ENCODE peak calls at places on chromosomes 11 and 22, in five cellular contexts. J, A, P, B and F are unnamed samples.

GRCh38 chr22:20438678-20439492 is 1.3 kb upstream of the SCARF2 start:
- DNase-seq in J (no peak), B (no peak), P (no peak), A (no peak), F (no peak)

GRCh38 chr22:17970205-17970708 is 54.1 kb downstream of the MICAL3 start:
- DNase-seq in P (no peak), B (peak), J (no peak), A (no peak), F (no peak)

GRCh38 chr11:2741377-2742131 is 41.8 kb upstream of the KCNQ1OT1 start:
- DNase-seq in B (peak), J (no peak), A (peak), P (peak), F (no peak)

GRCh38 chr11:121469910-121470309 is 17.1 kb upstream of the SORL1-AS1 start:
- DNase-seq in B (no peak), A (no peak), P (no peak), J (no peak), F (no peak)

GRCh38 chr11:75810637-75811383 is 4.2 kb upstream of the UVRAG start:
- DNase-seq in A (no peak), J (no peak), B (no peak), P (no peak), F (no peak)

GRCh38 chr22:33274214-33274828 is 216.1 kb upstream of the SYN3 start:
- DNase-seq in P (no peak), B (no peak), J (peak), A (no peak), F (peak)

GRCh38 chr11:12235549-12235944 is 125.2 kb downstream of the MICAL2 start:
- DNase-seq in P (no peak), A (no peak), B (no peak), J (no peak), F (no peak)

GRCh38 chr11:86606849-86607481 is 65.5 kb downstream of the ME3 start:
- DNase-seq in A (peak), P (peak), J (no peak), B (peak), F (no peak)

GRCh38 chr11:67352546-67353316 is 615 bp downstream of the POLD4 start:
- DNase-seq in J (no peak), A (peak), P (peak), B (no peak), F (no peak)

GRCh38 chr22:18985761-18986160 is 49.7 kb upstream of the PRODH start:
- DNase-seq in J (no peak), P (no peak), A (no peak), B (no peak), F (no peak)

GRCh38 chr11:91653091-91653754 is 571.4 kb upstream of the FAT3 start:
- DNase-seq in J (no peak), B (no peak), A (no peak), P (no peak), F (peak)

GRCh38 chr11:94046796-94047195 is 25.6 kb downstream of the HEPHL1 start:
- DNase-seq in A (peak), P (peak), J (no peak), B (no peak), F (peak)

GRCh38 chr11:45171550-45171949 is 25.1 kb downstream of the PRDM11 start:
- DNase-seq in P (no peak), A (no peak), B (no peak), J (no peak), F (no peak)

GRCh38 chr11:95508219-95508880 is 277.3 kb upstream of the SESN3 start:
- DNase-seq in P (no peak), J (no peak), A (no peak), B (no peak), F (no peak)

GRCh38 chr11:120034881-120035620 is 102.9 kb downstream of the TRIM29 start:
- DNase-seq in P (no peak), J (no peak), A (no peak), B (no peak), F (no peak)

GRCh38 chr11:104531894-104532293 is 366.4 kb downstream of the CASP12 start:
- DNase-seq in P (peak), B (no peak), A (peak), J (no peak), F (no peak)

GRCh38 chr11:102147031-102147430 is 36.8 kb downstream of the YAP1 start:
- DNase-seq in J (no peak), P (no peak), B (no peak), A (no peak), F (no peak)

GRCh38 chr11:19530505-19530904 is 182.1 kb upstream of the NAV2 start:
- DNase-seq in J (no peak), A (no peak), B (no peak), P (no peak), F (no peak)

DNA sequence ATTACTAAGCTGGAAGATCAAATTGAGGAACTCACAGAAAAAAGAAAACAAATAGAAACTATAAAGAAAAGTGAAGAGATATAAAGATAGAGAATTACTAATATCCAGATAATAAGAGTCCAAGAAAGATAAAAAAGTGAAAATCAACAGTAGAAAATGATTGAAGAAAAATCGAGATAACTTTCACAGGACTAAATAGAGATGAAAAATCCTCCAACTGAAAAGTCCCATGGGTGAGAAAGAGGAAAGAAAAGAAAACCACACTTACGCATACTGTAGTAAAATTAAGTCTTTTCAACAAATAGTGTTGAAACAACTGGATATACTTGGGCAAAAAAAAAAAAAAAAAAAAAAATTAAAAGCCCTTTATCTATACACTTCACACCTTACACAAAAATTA is 60.0 kb downstream of the ENTHD1 start:
- DNase-seq in P (no peak), B (no peak), A (no peak), J (no peak), F (no peak)
- H3K4me2 ChIP-seq in P (no peak), B (no peak), A (no peak), J (no peak), F (no peak)

GRCh38 chr11:125110996-125111340 is 458 bp downstream of the TMEM218 start:
- DNase-seq in B (no peak), J (no peak), A (no peak), P (no peak), F (no peak)
- TF ChIP-seq EZH2 in B (no peak), J (no peak), A (no peak), P (no peak), F (no peak)

DNA sequence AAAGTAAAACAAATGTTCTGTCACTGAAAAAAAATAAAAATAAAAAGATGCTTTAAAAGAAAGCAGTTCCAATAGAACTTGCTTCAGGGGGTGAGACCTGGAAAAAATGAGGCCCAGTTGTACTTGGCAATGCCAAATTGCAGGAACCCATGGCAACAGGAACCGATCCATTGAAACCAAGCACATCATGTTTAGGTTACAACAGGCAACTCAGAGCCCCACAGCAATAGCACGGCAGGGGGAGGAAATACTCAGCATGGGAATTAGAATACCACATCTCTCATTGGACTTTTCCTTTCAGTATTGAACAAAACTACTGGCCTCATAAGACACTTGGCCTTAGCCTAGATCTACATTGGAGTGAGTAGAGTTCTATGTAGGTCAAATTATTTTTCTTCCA is 84.3 kb downstream of the MSANTD4 start:
- DNase-seq in J (no peak), A (no peak), B (peak), P (no peak), F (peak)
- H3K4me2 ChIP-seq in J (no peak), A (peak), B (peak), P (peak), F (peak)

GRCh38 chr22:37805878-37806277 is 1.9 kb upstream of the GCAT start:
- DNase-seq in P (no peak), J (no peak), A (no peak), B (no peak), F (no peak)

GRCh38 chr22:37806409-37807338 is 1.1 kb upstream of the GCAT start:
- DNase-seq in B (peak), P (peak), A (no peak), J (no peak), F (peak)

GRCh38 chr22:37808294-37808657 is 542 bp downstream of the GCAT start:
- DNase-seq in A (no peak), P (no peak), J (no peak), B (peak), F (peak)

GRCh38 chr22:37809672-37810333 is 2.1 kb downstream of the GCAT start:
- DNase-seq in P (no peak), B (no peak), J (no peak), A (no peak), F (no peak)

GRCh38 chr22:37807410-37808293 is at the start of gene GCAT:
- DNase-seq in J (peak), A (peak), P (peak), B (peak), F (peak)
- TF ChIP-seq EZH2 in J (peak), A (no peak), P (no peak), B (no peak), F (no peak)

GRCh38 chr11:71927813-71928738 is at the start of gene XNDC1N:
- DNase-seq in P (peak), J (no peak), B (peak), A (peak), F (no peak)

GRCh38 chr11:71931245-71931602 is 2.4 kb downstream of the RNF121 start:
- DNase-seq in B (peak), P (no peak), A (no peak), J (no peak), F (no peak)

GRCh38 chr11:71930556-71931244 is 1.9 kb downstream of the RNF121 start:
- DNase-seq in A (peak), B (no peak), P (no peak), J (no peak), F (no peak)

GRCh38 chr11:71929491-71929890 is 645 bp downstream of the RNF121 start:
- DNase-seq in A (no peak), J (no peak), P (no peak), B (no peak), F (no peak)

GRCh38 chr11:71928739-71929443 is at the start of gene RNF121:
- DNase-seq in J (peak), A (peak), P (peak), B (peak), F (peak)
- H3K4me2 ChIP-seq in J (peak), A (peak), P (peak), B (peak), F (peak)

DNA sequence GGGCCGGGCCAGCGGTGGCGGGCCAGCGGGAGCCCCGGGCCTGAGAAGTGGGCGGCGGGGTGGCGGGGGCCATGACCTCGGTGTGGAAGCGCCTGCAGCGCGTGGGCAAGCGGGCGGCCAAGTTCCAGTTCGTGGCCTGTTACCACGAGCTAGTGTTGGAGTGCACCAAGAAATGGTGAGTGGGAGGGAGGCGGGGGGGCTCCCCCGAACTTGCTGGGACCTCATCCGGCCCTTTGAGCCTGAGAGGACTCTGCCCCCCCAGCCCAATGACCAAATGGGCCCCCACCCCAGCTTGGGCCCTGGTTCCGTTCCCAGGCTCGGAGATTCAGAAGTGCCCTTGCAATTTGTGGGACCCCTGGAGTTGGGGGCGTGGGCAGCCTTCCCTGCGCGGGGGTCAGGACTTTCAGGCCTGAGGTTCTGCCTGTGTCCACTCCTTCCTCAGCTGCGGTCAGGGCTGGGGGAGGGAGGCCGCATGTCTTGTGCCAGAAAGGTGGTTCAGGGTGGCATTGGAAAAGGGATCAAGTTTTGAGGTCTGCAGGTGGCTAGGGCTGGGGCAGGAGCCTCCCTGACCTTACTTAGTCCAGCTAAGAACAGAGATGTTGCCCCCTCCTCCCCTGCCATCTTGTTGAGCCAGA is 496 bp downstream of the EHBP1L1 start:
- DNase-seq in A (no peak), J (no peak), B (no peak), P (no peak), F (no peak)
- TF ChIP-seq EZH2 in A (no peak), J (no peak), B (no peak), P (no peak), F (no peak)

DNA sequence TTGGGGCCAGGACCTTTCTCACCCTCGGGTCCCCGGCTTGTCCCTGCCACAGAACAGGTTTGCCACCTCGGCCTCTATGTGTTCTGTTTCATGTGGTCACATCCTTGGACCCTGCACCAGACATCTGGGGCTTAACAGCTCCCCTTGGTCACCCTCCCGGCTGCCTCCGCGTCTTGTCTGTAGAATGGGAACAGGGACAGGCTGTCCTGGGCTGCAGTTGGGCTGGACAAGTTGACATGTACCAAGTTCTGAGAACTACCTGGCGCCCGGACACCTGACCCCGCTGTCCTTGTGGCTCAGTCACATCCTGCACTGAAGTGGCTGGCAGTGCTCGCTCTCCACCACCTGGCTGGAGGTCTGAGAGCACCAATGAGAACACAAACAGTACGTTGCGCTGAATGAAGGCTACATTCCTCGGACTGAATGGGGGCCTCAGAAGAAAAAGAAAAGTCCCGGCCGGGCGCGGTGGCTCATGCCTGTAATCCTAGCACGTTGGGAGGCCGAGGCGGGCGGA is 2.8 kb upstream of the PLXNB2 start:
- DNase-seq in J (no peak), P (no peak), B (no peak), A (no peak), F (no peak)
- H3K4me2 ChIP-seq in J (no peak), P (no peak), B (no peak), A (no peak), F (no peak)

GRCh38 chr22:45881524-45881875 is 95.5 kb downstream of the WNT7B start:
- DNase-seq in P (no peak), B (no peak), A (no peak), J (no peak), F (no peak)

GRCh38 chr22:45880091-45880651 is 96.8 kb downstream of the WNT7B start:
- DNase-seq in J (no peak), P (no peak), B (no peak), A (no peak), F (no peak)

GRCh38 chr22:45878901-45879551 is 97.9 kb downstream of the WNT7B start:
- DNase-seq in J (no peak), A (no peak), B (no peak), P (no peak), F (no peak)

GRCh38 chr22:45879552-45879949 is 97.4 kb downstream of the WNT7B start:
- DNase-seq in J (no peak), P (no peak), A (no peak), B (no peak), F (no peak)

GRCh38 chr22:45880732-45881523 is 96.0 kb downstream of the WNT7B start:
- DNase-seq in J (no peak), P (no peak), A (no peak), B (no peak), F (no peak)
- TF ChIP-seq EZH2 in J (no peak), P (no peak), A (no peak), B (peak), F (no peak)

DNA sequence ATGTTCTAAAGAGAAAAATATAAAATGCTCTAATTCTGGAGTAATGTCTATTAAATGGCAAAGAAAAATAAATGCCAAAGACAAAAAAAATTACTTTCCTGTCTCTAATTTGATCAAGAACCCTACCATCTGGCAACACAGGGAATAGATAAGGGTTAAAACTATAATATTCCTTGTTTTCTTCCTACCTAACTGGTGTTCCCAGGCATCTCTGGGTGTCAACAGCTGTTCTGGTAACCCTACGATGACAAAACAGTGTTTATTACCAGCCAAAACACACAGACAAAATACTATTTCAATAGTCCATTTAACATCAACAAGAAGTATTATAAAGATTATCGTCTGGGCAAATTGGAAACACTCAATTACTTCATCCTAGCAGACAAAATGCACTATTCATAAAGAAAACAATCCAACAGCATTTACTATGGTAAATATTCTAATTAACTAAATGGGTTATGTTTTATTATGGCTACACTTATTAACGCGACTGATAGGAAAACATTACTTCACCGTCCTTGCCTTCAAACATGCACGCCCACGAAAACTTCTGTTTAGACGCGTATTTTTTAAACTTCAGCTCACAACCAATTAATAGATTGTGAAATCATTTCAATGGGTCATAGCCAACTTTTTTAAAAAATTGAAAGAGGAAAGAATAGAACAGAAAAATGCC is 50.6 kb downstream of the LGR4 start:
- DNase-seq in A (no peak), P (no peak), J (no peak), B (no peak), F (no peak)
- H3K4me2 ChIP-seq in A (no peak), P (no peak), J (no peak), B (no peak), F (peak)

DNA sequence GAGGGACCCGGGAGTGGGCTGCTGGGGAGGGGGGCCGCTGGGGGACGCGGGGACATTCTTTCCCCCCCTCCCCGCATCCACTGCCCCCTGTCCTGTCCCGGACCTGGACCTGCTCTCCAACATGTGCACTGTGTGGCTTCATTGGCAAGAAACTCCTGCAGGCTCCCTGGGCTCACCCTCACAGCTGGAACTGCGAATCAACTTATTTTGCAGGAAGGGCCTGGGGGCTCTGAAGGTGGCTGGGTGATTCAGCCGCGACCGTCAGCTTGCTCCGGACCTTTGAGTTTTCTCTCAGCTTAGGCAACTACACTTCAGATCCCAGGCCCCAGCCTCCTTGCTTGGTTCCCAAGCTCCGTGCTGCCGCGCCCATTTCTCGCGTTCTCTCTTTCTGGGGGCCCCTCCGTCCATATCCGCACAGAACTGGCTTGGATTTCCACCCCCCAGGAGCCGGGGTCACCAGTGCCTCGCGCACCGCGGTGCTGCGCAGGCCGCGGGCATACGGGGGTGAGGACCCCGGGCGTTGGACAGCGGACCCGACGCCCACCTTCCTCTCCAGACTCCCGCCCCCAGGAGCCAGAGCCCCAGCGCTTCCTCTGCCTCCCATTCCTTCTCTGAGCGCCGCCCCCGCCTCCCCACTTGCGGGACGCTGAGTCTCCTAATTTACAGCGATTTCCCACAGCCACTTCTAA is 475 bp upstream of the AHNAK start:
- DNase-seq in A (peak), P (peak), J (no peak), B (peak), F (peak)
- TF ChIP-seq EZH2 in A (no peak), P (no peak), J (peak), B (no peak), F (no peak)